ENCODE peak calls at places on chromosome 15, in seven cellular contexts. One of them, this sample, is unnamed.

GRCh38 chr15:43998607-43999006 is 171.8 kb downstream of the WDR76 start:
- DNase-seq in stimulated activated CD8-positive, alpha-beta memory T cell treated with anti-CD3 and anti-CD28 coated beads, Interleukin-7, amount 100 ng/mL, for 4 hours: no peak
- DNase-seq in ACHN: no peak
- DNase-seq in NAMALWA: no peak
- DNase-seq in brain microvascular endothelial cell: peak
- DNase-seq in retinal pigment epithelial cell: peak
- DNase-seq in sciatic nerve: no peak
- DNase-seq in this sample: no peak

GRCh38 chr15:62337934-62338333 is 172.8 kb upstream of the C2CD4B start:
- DNase-seq in stimulated activated CD8-positive, alpha-beta memory T cell treated with anti-CD3 and anti-CD28 coated beads, Interleukin-7, amount 100 ng/mL, for 4 hours: no peak
- DNase-seq in ACHN: no peak
- DNase-seq in NAMALWA: no peak
- DNase-seq in brain microvascular endothelial cell: no peak
- DNase-seq in retinal pigment epithelial cell: no peak
- DNase-seq in sciatic nerve: no peak
- DNase-seq in this sample: no peak

GRCh38 chr15:39574416-39574815 is 6.5 kb upstream of the THBS1 start:
- DNase-seq in stimulated activated CD8-positive, alpha-beta memory T cell treated with anti-CD3 and anti-CD28 coated beads, Interleukin-7, amount 100 ng/mL, for 4 hours: no peak
- DNase-seq in ACHN: no peak
- DNase-seq in NAMALWA: no peak
- DNase-seq in brain microvascular endothelial cell: no peak
- DNase-seq in retinal pigment epithelial cell: no peak
- DNase-seq in sciatic nerve: no peak
- DNase-seq in this sample: no peak

GRCh38 chr15:84586641-84587160 is 14.1 kb upstream of the ZSCAN2 start:
- DNase-seq in stimulated activated CD8-positive, alpha-beta memory T cell treated with anti-CD3 and anti-CD28 coated beads, Interleukin-7, amount 100 ng/mL, for 4 hours: no peak
- DNase-seq in ACHN: no peak
- DNase-seq in NAMALWA: no peak
- DNase-seq in brain microvascular endothelial cell: no peak
- DNase-seq in retinal pigment epithelial cell: no peak
- DNase-seq in sciatic nerve: no peak
- DNase-seq in this sample: no peak

GRCh38 chr15:98408231-98408630 is 240.1 kb upstream of the IGF1R start:
- DNase-seq in stimulated activated CD8-positive, alpha-beta memory T cell treated with anti-CD3 and anti-CD28 coated beads, Interleukin-7, amount 100 ng/mL, for 4 hours: no peak
- DNase-seq in ACHN: peak
- DNase-seq in NAMALWA: no peak
- DNase-seq in brain microvascular endothelial cell: no peak
- DNase-seq in retinal pigment epithelial cell: no peak
- DNase-seq in sciatic nerve: no peak
- DNase-seq in this sample: no peak

GRCh38 chr15:51629612-51630011 is 7.0 kb upstream of the DMXL2 start:
- DNase-seq in stimulated activated CD8-positive, alpha-beta memory T cell treated with anti-CD3 and anti-CD28 coated beads, Interleukin-7, amount 100 ng/mL, for 4 hours: no peak
- DNase-seq in ACHN: no peak
- DNase-seq in NAMALWA: no peak
- DNase-seq in brain microvascular endothelial cell: no peak
- DNase-seq in retinal pigment epithelial cell: no peak
- DNase-seq in sciatic nerve: no peak
- DNase-seq in this sample: no peak

GRCh38 chr15:41892621-41893421 is 1.0 kb downstream of the SPTBN5 start:
- DNase-seq in stimulated activated CD8-positive, alpha-beta memory T cell treated with anti-CD3 and anti-CD28 coated beads, Interleukin-7, amount 100 ng/mL, for 4 hours: no peak
- DNase-seq in ACHN: peak
- DNase-seq in NAMALWA: no peak
- DNase-seq in brain microvascular endothelial cell: no peak
- DNase-seq in retinal pigment epithelial cell: no peak
- DNase-seq in sciatic nerve: no peak
- DNase-seq in this sample: no peak

GRCh38 chr15:66294157-66294931 is 976 bp downstream of the DIS3L start:
- DNase-seq in stimulated activated CD8-positive, alpha-beta memory T cell treated with anti-CD3 and anti-CD28 coated beads, Interleukin-7, amount 100 ng/mL, for 4 hours: no peak
- DNase-seq in ACHN: peak
- DNase-seq in NAMALWA: peak
- DNase-seq in brain microvascular endothelial cell: peak
- DNase-seq in retinal pigment epithelial cell: peak
- DNase-seq in sciatic nerve: no peak
- DNase-seq in this sample: no peak

GRCh38 chr15:39786444-39787056 is 3.9 kb upstream of the FSIP1 start:
- DNase-seq in stimulated activated CD8-positive, alpha-beta memory T cell treated with anti-CD3 and anti-CD28 coated beads, Interleukin-7, amount 100 ng/mL, for 4 hours: no peak
- DNase-seq in ACHN: peak
- DNase-seq in NAMALWA: peak
- DNase-seq in brain microvascular endothelial cell: no peak
- DNase-seq in retinal pigment epithelial cell: no peak
- DNase-seq in sciatic nerve: no peak
- DNase-seq in this sample: no peak

GRCh38 chr15:33234019-33234418 is 39.5 kb upstream of the FMN1 start:
- DNase-seq in stimulated activated CD8-positive, alpha-beta memory T cell treated with anti-CD3 and anti-CD28 coated beads, Interleukin-7, amount 100 ng/mL, for 4 hours: no peak
- DNase-seq in ACHN: peak
- DNase-seq in NAMALWA: peak
- DNase-seq in brain microvascular endothelial cell: peak
- DNase-seq in retinal pigment epithelial cell: no peak
- DNase-seq in sciatic nerve: no peak
- DNase-seq in this sample: no peak

GRCh38 chr15:74525946-74526345 is 15.1 kb upstream of the ARID3B start:
- DNase-seq in stimulated activated CD8-positive, alpha-beta memory T cell treated with anti-CD3 and anti-CD28 coated beads, Interleukin-7, amount 100 ng/mL, for 4 hours: no peak
- DNase-seq in ACHN: peak
- DNase-seq in NAMALWA: no peak
- DNase-seq in brain microvascular endothelial cell: no peak
- DNase-seq in retinal pigment epithelial cell: no peak
- DNase-seq in sciatic nerve: no peak
- DNase-seq in this sample: no peak

GRCh38 chr15:41575282-41575681 is 16.3 kb downstream of the TYRO3 start:
- DNase-seq in stimulated activated CD8-positive, alpha-beta memory T cell treated with anti-CD3 and anti-CD28 coated beads, Interleukin-7, amount 100 ng/mL, for 4 hours: no peak
- DNase-seq in ACHN: no peak
- DNase-seq in NAMALWA: no peak
- DNase-seq in brain microvascular endothelial cell: no peak
- DNase-seq in retinal pigment epithelial cell: no peak
- DNase-seq in sciatic nerve: no peak
- DNase-seq in this sample: no peak

This sample was measured in coronary artery.